ENCODE peak calls at places on chromosomes 11 and 22, in seven cellular contexts. Y, W, A, K, R, B and I are unnamed samples.

GRCh38 chr22:38272373-38273134 is at the start of gene TMEM184B:
- DNase-seq in A (peak; percentile 58), K (no peak), B (peak; percentile 84), R (no peak), W (no peak), Y (peak; percentile 92), I (peak; percentile 69)

GRCh38 chr22:37240941-37241320 is 3.1 kb downstream of the RAC2 start:
- DNase-seq in R (no peak), Y (peak; percentile 62), W (no peak), K (no peak), B (no peak), A (no peak), I (no peak)

GRCh38 chr11:133078012-133078411 is 454.3 kb downstream of the OPCML start:
- DNase-seq in A (no peak), W (no peak), B (no peak), Y (no peak), K (no peak), R (no peak), I (no peak)

GRCh38 chr11:83035070-83035854 is 36.4 kb downstream of the RAB30 start:
- DNase-seq in Y (no peak), W (no peak), K (no peak), R (no peak), A (no peak), B (no peak), I (no peak)

GRCh38 chr11:65471410-65471762 is 27.5 kb upstream of the MALAT1 start:
- DNase-seq in Y (peak; percentile 68), A (no peak), W (peak; percentile 90), R (no peak), K (peak; percentile 76), B (peak; percentile 51), I (peak; percentile 81)

GRCh38 chr22:48715511-48715910 is 1112.2 kb downstream of the BRD1 start:
- DNase-seq in Y (no peak), B (no peak), W (no peak), R (no peak), K (no peak), A (no peak), I (no peak)

GRCh38 chr11:18705651-18706281 is 7.2 kb downstream of the TMEM86A start:
- DNase-seq in B (peak; percentile 14), R (no peak), A (no peak), W (no peak), Y (no peak), K (no peak), I (no peak)

GRCh38 chr22:42134033-42135020 is 3.7 kb upstream of the CYP2D6 start:
- DNase-seq in B (no peak), R (no peak), K (no peak), Y (no peak), W (no peak), A (no peak), I (no peak)

GRCh38 chr11:122439911-122440782 is 215.4 kb upstream of the UBASH3B start:
- DNase-seq in K (no peak), W (no peak), A (peak; percentile 37), Y (no peak), B (no peak), R (no peak), I (no peak)